ENCODE peak calls at places on chromosome 7, in six cellular contexts. A is T-helper 22 cell, E is ecto neural progenitor cell, N is memory B cell, D is hippocampal formation, Y is retina. W is an unnamed sample.

GRCh38 chr7:142280263-142280662 is 22.4 kb upstream of the PRSS58 start:
- DNase-seq in N (no peak), A (no peak), E (no peak), Y (no peak), D (no peak), W (no peak)

GRCh38 chr7:68417659-68418058 is 1180.6 kb upstream of the AUTS2 start:
- DNase-seq in E (no peak), N (no peak), Y (no peak), A (no peak), D (no peak), W (no peak)

GRCh38 chr7:28072876-28073514 is 107.6 kb downstream of the JAZF1 start:
- DNase-seq in E (no peak), A (no peak), D (no peak), Y (no peak), N (no peak), W (no peak)

GRCh38 chr7:140672382-140673062 is at the start of gene ADCK2:
- DNase-seq in E (peak), N (no peak), Y (peak), D (peak), A (peak), W (peak)

GRCh38 chr7:155106356-155106755 is 36.2 kb downstream of the HTR5A start:
- DNase-seq in Y (no peak), D (no peak), A (no peak), N (no peak), E (no peak), W (no peak)

GRCh38 chr7:100038326-100038725 is 11.2 kb upstream of the ZSCAN21 start:
- DNase-seq in Y (no peak), A (no peak), N (no peak), E (no peak), D (no peak), W (no peak)

GRCh38 chr7:151028131-151028947 is at the start of gene ABCB8:
- DNase-seq in D (peak), E (peak), Y (peak), A (peak), N (peak), W (peak)

GRCh38 chr7:155377837-155378579 is 79.9 kb upstream of the EN2 start:
- DNase-seq in A (no peak), Y (peak), D (no peak), E (peak), N (no peak), W (no peak)

GRCh38 chr7:155487509-155488482 is 29.9 kb downstream of the EN2 start:
- DNase-seq in A (no peak), E (no peak), Y (no peak), N (no peak), D (no peak), W (no peak)

GRCh38 chr7:137094-137861 is 55.1 kb upstream of the FAM20C start:
- DNase-seq in D (no peak), Y (no peak), N (no peak), E (peak), A (no peak), W (no peak)

GRCh38 chr7:24024689-24025088 is 259.3 kb upstream of the NPY start:
- DNase-seq in E (no peak), N (no peak), A (no peak), Y (peak), D (no peak), W (no peak)

GRCh38 chr7:39908141-39908540 is 41.9 kb upstream of the CDK13 start:
- DNase-seq in A (no peak), D (no peak), Y (no peak), N (no peak), E (no peak), W (no peak)

GRCh38 chr7:100373261-100373831 is at the start of gene PILRA:
- DNase-seq in Y (peak), N (no peak), E (no peak), D (no peak), A (no peak), W (no peak)

GRCh38 chr7:32535303-32535702 is 40.0 kb downstream of the AVL9 start:
- DNase-seq in N (no peak), E (no peak), Y (no peak), A (no peak), D (no peak), W (no peak)

GRCh38 chr7:117087639-117088396 is 134.5 kb downstream of the ST7 start:
- DNase-seq in E (no peak), Y (no peak), D (no peak), N (no peak), A (no peak), W (no peak)

W was measured in GM19239.